ENCODE peak calls at places on chromosomes 7 and 10, in nine cellular contexts. One of them, this sample, is unnamed.

GRCh38 chr10:77872947-77873557 is 53.5 kb downstream of the DLG5 start:
- DNase-seq in WERI-Rb-1: no peak
- DNase-seq in fibroblast of pulmonary artery: no peak
- DNase-seq in DND-41: no peak
- DNase-seq in upper lobe of right lung: no peak
- DNase-seq in kidney epithelial cell: no peak
- DNase-seq in bronchial epithelial cell: no peak
- DNase-seq in adrenal gland: peak; percentile 44
- DNase-seq in CD4-positive, alpha-beta T cell: no peak
- DNase-seq in this sample: no peak

GRCh38 chr7:16759840-16760239 is 6.3 kb downstream of the TSPAN13 start:
- DNase-seq in fibroblast of pulmonary artery: no peak
- DNase-seq in CD4-positive, alpha-beta T cell: no peak
- DNase-seq in upper lobe of right lung: no peak
- DNase-seq in adrenal gland: no peak
- DNase-seq in DND-41: no peak
- DNase-seq in WERI-Rb-1: no peak
- DNase-seq in kidney epithelial cell: no peak
- DNase-seq in bronchial epithelial cell: no peak
- DNase-seq in this sample: no peak

GRCh38 chr7:105765846-105766245 is 110.6 kb downstream of the ATXN7L1 start:
- DNase-seq in bronchial epithelial cell: no peak
- DNase-seq in kidney epithelial cell: no peak
- DNase-seq in fibroblast of pulmonary artery: no peak
- DNase-seq in upper lobe of right lung: no peak
- DNase-seq in WERI-Rb-1: no peak
- DNase-seq in adrenal gland: no peak
- DNase-seq in DND-41: no peak
- DNase-seq in CD4-positive, alpha-beta T cell: no peak
- DNase-seq in this sample: no peak

GRCh38 chr10:19488592-19489280 is 327.5 kb upstream of the PLXDC2 start:
- DNase-seq in kidney epithelial cell: no peak
- DNase-seq in upper lobe of right lung: peak; percentile 69
- DNase-seq in DND-41: no peak
- DNase-seq in WERI-Rb-1: no peak
- DNase-seq in fibroblast of pulmonary artery: no peak
- DNase-seq in CD4-positive, alpha-beta T cell: no peak
- DNase-seq in adrenal gland: peak; percentile 16
- DNase-seq in bronchial epithelial cell: no peak
- DNase-seq in this sample: no peak

GRCh38 chr7:39099146-39099545 is 121.4 kb downstream of the POU6F2 start:
- DNase-seq in CD4-positive, alpha-beta T cell: no peak
- DNase-seq in adrenal gland: no peak
- DNase-seq in fibroblast of pulmonary artery: no peak
- DNase-seq in DND-41: no peak
- DNase-seq in upper lobe of right lung: no peak
- DNase-seq in kidney epithelial cell: no peak
- DNase-seq in bronchial epithelial cell: no peak
- DNase-seq in WERI-Rb-1: no peak
- DNase-seq in this sample: no peak

GRCh38 chr10:7826971-7827370 is 8.7 kb downstream of the TAF3 start:
- DNase-seq in kidney epithelial cell: peak; percentile 21
- DNase-seq in DND-41: no peak
- DNase-seq in upper lobe of right lung: no peak
- DNase-seq in WERI-Rb-1: no peak
- DNase-seq in bronchial epithelial cell: peak; percentile 30
- DNase-seq in adrenal gland: peak; percentile 35
- DNase-seq in fibroblast of pulmonary artery: peak; percentile 67
- DNase-seq in CD4-positive, alpha-beta T cell: no peak
- DNase-seq in this sample: no peak

GRCh38 chr10:11250304-11250703 is 232.6 kb downstream of the CELF2 start:
- DNase-seq in fibroblast of pulmonary artery: no peak
- DNase-seq in CD4-positive, alpha-beta T cell: no peak
- DNase-seq in upper lobe of right lung: no peak
- DNase-seq in WERI-Rb-1: no peak
- DNase-seq in DND-41: no peak
- DNase-seq in bronchial epithelial cell: no peak
- DNase-seq in adrenal gland: no peak
- DNase-seq in kidney epithelial cell: no peak
- DNase-seq in this sample: no peak

GRCh38 chr10:70807566-70807965 is 8.2 kb upstream of the SGPL1 start:
- DNase-seq in fibroblast of pulmonary artery: no peak
- DNase-seq in bronchial epithelial cell: no peak
- DNase-seq in kidney epithelial cell: no peak
- DNase-seq in DND-41: no peak
- DNase-seq in WERI-Rb-1: no peak
- DNase-seq in upper lobe of right lung: no peak
- DNase-seq in CD4-positive, alpha-beta T cell: no peak
- DNase-seq in adrenal gland: no peak
- DNase-seq in this sample: no peak

GRCh38 chr7:139118234-139118802 is 8.8 kb upstream of the ZC3HAV1 start:
- DNase-seq in upper lobe of right lung: no peak
- DNase-seq in CD4-positive, alpha-beta T cell: no peak
- DNase-seq in kidney epithelial cell: peak; percentile 38
- DNase-seq in DND-41: no peak
- DNase-seq in adrenal gland: no peak
- DNase-seq in fibroblast of pulmonary artery: peak; percentile 57
- DNase-seq in WERI-Rb-1: no peak
- DNase-seq in bronchial epithelial cell: peak; percentile 95
- DNase-seq in this sample: no peak

GRCh38 chr7:157543276-157543675 is 206.5 kb downstream of the DNAJB6 start:
- DNase-seq in WERI-Rb-1: no peak
- DNase-seq in fibroblast of pulmonary artery: no peak
- DNase-seq in kidney epithelial cell: no peak
- DNase-seq in DND-41: no peak
- DNase-seq in CD4-positive, alpha-beta T cell: no peak
- DNase-seq in upper lobe of right lung: peak; percentile 37
- DNase-seq in bronchial epithelial cell: no peak
- DNase-seq in adrenal gland: no peak
- DNase-seq in this sample: no peak

GRCh38 chr10:4372601-4373000 is 453.4 kb upstream of the AKR1E2 start:
- DNase-seq in DND-41: no peak
- DNase-seq in kidney epithelial cell: no peak
- DNase-seq in fibroblast of pulmonary artery: peak; percentile 98
- DNase-seq in WERI-Rb-1: no peak
- DNase-seq in adrenal gland: no peak
- DNase-seq in CD4-positive, alpha-beta T cell: no peak
- DNase-seq in bronchial epithelial cell: no peak
- DNase-seq in upper lobe of right lung: no peak
- DNase-seq in this sample: no peak

GRCh38 chr10:125158528-125159485 is 1.6 kb downstream of the CTBP2 start:
- DNase-seq in DND-41: peak; percentile 27
- DNase-seq in WERI-Rb-1: no peak
- DNase-seq in kidney epithelial cell: no peak
- DNase-seq in upper lobe of right lung: peak; percentile 84
- DNase-seq in CD4-positive, alpha-beta T cell: no peak
- DNase-seq in bronchial epithelial cell: no peak
- DNase-seq in adrenal gland: peak; percentile 64
- DNase-seq in fibroblast of pulmonary artery: peak; percentile 55
- DNase-seq in this sample: no peak
- TF ChIP-seq CTCF in DND-41: no peak
- TF ChIP-seq CTCF in WERI-Rb-1: no peak
- TF ChIP-seq CTCF in kidney epithelial cell: no peak
- TF ChIP-seq CTCF in upper lobe of right lung: no peak
- TF ChIP-seq CTCF in CD4-positive, alpha-beta T cell: no peak
- TF ChIP-seq CTCF in bronchial epithelial cell: no peak
- TF ChIP-seq CTCF in adrenal gland: peak; percentile 13
- TF ChIP-seq CTCF in fibroblast of pulmonary artery: no peak
- TF ChIP-seq CTCF in this sample: no peak

GRCh38 chr7:18570441-18570840 is 74.9 kb downstream of the HDAC9 start:
- DNase-seq in CD4-positive, alpha-beta T cell: no peak
- DNase-seq in kidney epithelial cell: no peak
- DNase-seq in upper lobe of right lung: no peak
- DNase-seq in fibroblast of pulmonary artery: no peak
- DNase-seq in bronchial epithelial cell: no peak
- DNase-seq in DND-41: no peak
- DNase-seq in adrenal gland: no peak
- DNase-seq in WERI-Rb-1: no peak
- DNase-seq in this sample: no peak

GRCh38 chr7:18573410-18574234 is 78.1 kb downstream of the HDAC9 start:
- DNase-seq in fibroblast of pulmonary artery: no peak
- DNase-seq in CD4-positive, alpha-beta T cell: no peak
- DNase-seq in upper lobe of right lung: no peak
- DNase-seq in DND-41: no peak
- DNase-seq in kidney epithelial cell: no peak
- DNase-seq in adrenal gland: no peak
- DNase-seq in WERI-Rb-1: no peak
- DNase-seq in bronchial epithelial cell: no peak
- DNase-seq in this sample: no peak

GRCh38 chr7:18572885-18573284 is 77.3 kb downstream of the HDAC9 start:
- DNase-seq in DND-41: no peak
- DNase-seq in adrenal gland: no peak
- DNase-seq in CD4-positive, alpha-beta T cell: no peak
- DNase-seq in fibroblast of pulmonary artery: no peak
- DNase-seq in bronchial epithelial cell: no peak
- DNase-seq in kidney epithelial cell: no peak
- DNase-seq in upper lobe of right lung: no peak
- DNase-seq in WERI-Rb-1: no peak
- DNase-seq in this sample: no peak

GRCh38 chr7:18574235-18574540 is 78.6 kb downstream of the HDAC9 start:
- DNase-seq in CD4-positive, alpha-beta T cell: no peak
- DNase-seq in adrenal gland: no peak
- DNase-seq in fibroblast of pulmonary artery: no peak
- DNase-seq in WERI-Rb-1: no peak
- DNase-seq in kidney epithelial cell: no peak
- DNase-seq in bronchial epithelial cell: no peak
- DNase-seq in upper lobe of right lung: no peak
- DNase-seq in DND-41: no peak
- DNase-seq in this sample: no peak

GRCh38 chr7:18570890-18571478 is 75.4 kb downstream of the HDAC9 start:
- DNase-seq in bronchial epithelial cell: peak; percentile 54
- DNase-seq in DND-41: no peak
- DNase-seq in WERI-Rb-1: no peak
- DNase-seq in adrenal gland: peak; percentile 13
- DNase-seq in kidney epithelial cell: no peak
- DNase-seq in fibroblast of pulmonary artery: peak; percentile 74
- DNase-seq in CD4-positive, alpha-beta T cell: no peak
- DNase-seq in upper lobe of right lung: no peak
- DNase-seq in this sample: no peak
- TF ChIP-seq CTCF in bronchial epithelial cell: peak; percentile 28
- TF ChIP-seq CTCF in DND-41: peak; percentile 4
- TF ChIP-seq CTCF in WERI-Rb-1: peak; percentile 5
- TF ChIP-seq CTCF in adrenal gland: peak; percentile 34
- TF ChIP-seq CTCF in kidney epithelial cell: peak; percentile 39
- TF ChIP-seq CTCF in fibroblast of pulmonary artery: peak; percentile 58
- TF ChIP-seq CTCF in CD4-positive, alpha-beta T cell: no peak
- TF ChIP-seq CTCF in upper lobe of right lung: peak; percentile 48
- TF ChIP-seq CTCF in this sample: no peak

GRCh38 chr10:121709674-121710073 is 111.4 kb upstream of the FGFR2 start:
- DNase-seq in adrenal gland: no peak
- DNase-seq in kidney epithelial cell: no peak
- DNase-seq in fibroblast of pulmonary artery: peak; percentile 85
- DNase-seq in upper lobe of right lung: no peak
- DNase-seq in bronchial epithelial cell: no peak
- DNase-seq in WERI-Rb-1: no peak
- DNase-seq in DND-41: no peak
- DNase-seq in CD4-positive, alpha-beta T cell: no peak
- DNase-seq in this sample: no peak
- TF ChIP-seq CTCF in adrenal gland: no peak
- TF ChIP-seq CTCF in kidney epithelial cell: no peak
- TF ChIP-seq CTCF in fibroblast of pulmonary artery: peak; percentile 23
- TF ChIP-seq CTCF in upper lobe of right lung: no peak
- TF ChIP-seq CTCF in bronchial epithelial cell: no peak
- TF ChIP-seq CTCF in WERI-Rb-1: no peak
- TF ChIP-seq CTCF in DND-41: no peak
- TF ChIP-seq CTCF in CD4-positive, alpha-beta T cell: no peak
- TF ChIP-seq CTCF in this sample: no peak

DNA sequence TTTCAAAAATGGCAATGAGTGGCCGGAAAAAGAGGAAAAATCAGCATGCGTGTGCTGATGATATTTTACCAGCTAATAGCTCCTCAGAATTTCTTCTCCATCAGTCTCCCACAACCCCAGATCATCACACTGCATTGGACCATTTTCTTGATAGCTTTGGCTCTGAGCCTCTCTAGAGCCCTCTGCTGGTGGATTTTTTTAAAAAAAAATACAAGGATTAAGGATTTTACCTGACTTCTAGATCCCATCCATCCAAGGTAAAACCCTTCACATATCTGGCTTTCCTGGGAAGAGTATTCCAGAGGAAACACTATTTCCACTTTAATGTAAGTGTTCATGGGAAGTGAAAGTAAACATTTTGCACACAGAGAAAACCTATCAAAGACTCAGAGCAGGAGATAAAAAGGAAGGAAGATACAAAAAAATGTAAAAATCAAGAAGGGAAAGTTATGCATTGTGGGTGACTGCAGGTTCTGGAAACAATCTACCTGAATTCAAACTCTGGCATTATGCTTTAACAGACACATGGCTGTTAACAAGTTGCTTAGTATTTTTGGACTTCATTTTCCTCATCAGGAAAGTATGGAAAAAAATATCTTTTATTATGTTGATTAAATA is 380.9 kb downstream of the LRRTM3 start:
- DNase-seq in adrenal gland: no peak
- DNase-seq in fibroblast of pulmonary artery: peak; percentile 22
- DNase-seq in DND-41: no peak
- DNase-seq in WERI-Rb-1: no peak
- DNase-seq in bronchial epithelial cell: peak; percentile 27
- DNase-seq in kidney epithelial cell: no peak
- DNase-seq in upper lobe of right lung: no peak
- DNase-seq in CD4-positive, alpha-beta T cell: no peak
- DNase-seq in this sample: no peak
- TF ChIP-seq CTCF in adrenal gland: peak; percentile 25
- TF ChIP-seq CTCF in fibroblast of pulmonary artery: peak; percentile 43
- TF ChIP-seq CTCF in DND-41: peak; percentile 44
- TF ChIP-seq CTCF in WERI-Rb-1: peak; percentile 45
- TF ChIP-seq CTCF in bronchial epithelial cell: peak; percentile 49
- TF ChIP-seq CTCF in kidney epithelial cell: peak; percentile 49
- TF ChIP-seq CTCF in upper lobe of right lung: peak; percentile 49
- TF ChIP-seq CTCF in CD4-positive, alpha-beta T cell: no peak
- TF ChIP-seq CTCF in this sample: no peak

DNA sequence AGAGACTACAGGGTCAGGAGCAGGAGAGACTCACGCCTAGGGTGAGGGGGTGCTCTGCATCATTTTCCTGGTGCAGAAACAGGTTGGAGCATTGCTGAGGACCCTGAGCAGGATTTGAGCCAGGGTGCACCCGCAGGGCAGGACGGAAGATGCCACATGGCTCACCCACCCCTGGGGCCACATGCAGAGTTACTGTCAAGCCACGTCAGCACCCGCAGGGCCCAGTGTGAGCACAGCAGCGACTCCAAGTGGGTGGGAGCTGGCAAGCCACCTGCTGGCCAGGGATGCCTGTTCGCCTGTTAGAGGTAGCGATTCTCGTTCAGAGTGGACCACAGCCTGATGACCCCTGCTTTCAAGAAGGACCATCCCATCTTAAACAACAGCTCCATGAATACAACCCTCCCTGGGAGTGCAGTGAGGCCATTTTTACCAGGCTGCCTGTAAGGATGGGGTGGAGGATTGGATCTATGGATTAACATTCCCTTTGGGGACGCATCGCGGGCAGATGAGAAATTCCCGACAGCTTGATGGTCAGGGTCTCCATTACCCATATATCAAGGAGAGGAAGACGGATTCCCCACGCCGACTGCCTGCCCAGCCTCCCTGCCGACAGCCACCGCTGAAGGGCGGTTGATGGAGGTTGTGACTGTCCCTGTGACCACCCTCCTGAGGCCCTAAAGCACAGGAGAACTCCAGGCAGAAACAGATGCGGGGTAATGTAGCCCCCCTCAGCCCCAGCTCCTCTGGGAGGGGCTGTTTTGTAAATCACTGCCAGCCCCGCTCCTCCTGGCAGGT is 101.1 kb upstream of the RET start:
- DNase-seq in CD4-positive, alpha-beta T cell: no peak
- DNase-seq in kidney epithelial cell: no peak
- DNase-seq in bronchial epithelial cell: no peak
- DNase-seq in DND-41: no peak
- DNase-seq in WERI-Rb-1: peak; percentile 33
- DNase-seq in upper lobe of right lung: no peak
- DNase-seq in adrenal gland: peak; percentile 1
- DNase-seq in fibroblast of pulmonary artery: no peak
- DNase-seq in this sample: peak; percentile 12
- TF ChIP-seq CTCF in CD4-positive, alpha-beta T cell: no peak
- TF ChIP-seq CTCF in kidney epithelial cell: no peak
- TF ChIP-seq CTCF in bronchial epithelial cell: no peak
- TF ChIP-seq CTCF in DND-41: peak; percentile 16
- TF ChIP-seq CTCF in WERI-Rb-1: peak; percentile 76
- TF ChIP-seq CTCF in upper lobe of right lung: no peak
- TF ChIP-seq CTCF in adrenal gland: no peak
- TF ChIP-seq CTCF in fibroblast of pulmonary artery: no peak
- TF ChIP-seq CTCF in this sample: no peak

This sample was measured in omental fat pad.